ENCODE peak calls at places on chromosomes 6 and 20, in six cellular contexts. W is brain microvascular endothelial cell; K is naive thymus-derived CD4-positive, alpha-beta T cell; V is testis; C is OCI-LY7; Y is IMR-90. J is an unnamed sample.

GRCh38 chr6:82869493-82869892 is 196.1 kb downstream of the UBE3D start:
- DNase-seq in K (no peak), V (no peak), C (no peak), Y (no peak), W (no peak), J (no peak)

GRCh38 chr6:129774697-129775447 is 64.9 kb upstream of the ARHGAP18 start:
- DNase-seq in K (peak; percentile 11), W (peak; percentile 65), Y (peak; percentile 82), C (peak; percentile 57), V (peak; percentile 85), J (peak; percentile 61)

GRCh38 chr6:18263561-18264337 is 581 bp downstream of the DEK start:
- DNase-seq in K (peak; percentile 52), C (peak; percentile 52), W (no peak), Y (no peak), V (peak; percentile 67), J (peak; percentile 24)

GRCh38 chr6:14634072-14634471 is 516.5 kb downstream of the CD83 start:
- DNase-seq in W (no peak), Y (no peak), V (no peak), C (no peak), K (peak; percentile 31), J (no peak)

GRCh38 chr6:110529355-110529754 is 52.9 kb upstream of the SLC22A16 start:
- DNase-seq in Y (peak; percentile 85), K (no peak), C (no peak), V (no peak), W (peak; percentile 74), J (peak; percentile 67)

GRCh38 chr6:19180348-19181073 is 656.7 kb upstream of the ID4 start:
- DNase-seq in C (no peak), Y (no peak), K (no peak), V (peak; percentile 86), W (peak; percentile 35), J (no peak)

GRCh38 chr20:45995213-45996097 is 13.3 kb upstream of the MMP9 start:
- DNase-seq in K (no peak), W (no peak), Y (no peak), V (no peak), C (no peak), J (no peak)

GRCh38 chr6:141291322-141291721 is 841.4 kb upstream of the GJE1 start:
- DNase-seq in V (no peak), W (no peak), C (no peak), K (no peak), Y (peak; percentile 23), J (no peak)

GRCh38 chr20:17854307-17854903 is 114.2 kb downstream of the SNX5 start:
- DNase-seq in Y (peak; percentile 44), C (peak; percentile 53), V (peak; percentile 80), W (peak; percentile 46), K (no peak), J (no peak)

GRCh38 chr20:20207291-20207690 is 155.0 kb downstream of the CFAP61 start:
- DNase-seq in K (no peak), V (no peak), Y (no peak), W (no peak), C (no peak), J (no peak)

GRCh38 chr6:112244428-112244827 is 9.9 kb downstream of the LAMA4 start:
- DNase-seq in K (no peak), Y (no peak), C (no peak), W (no peak), V (no peak), J (no peak)
- H3K4me3 ChIP-seq in K (no peak overlapping the region), Y (no peak overlapping the region), C (no peak overlapping the region), W (no peak overlapping the region), V (no peak overlapping the region), J (no peak overlapping the region)

GRCh38 chr20:39825950-39826349 is 863.1 kb downstream of the MAFB start:
- DNase-seq in C (no peak), V (no peak), W (peak; percentile 59), Y (peak; percentile 13), K (no peak), J (peak; percentile 76)

GRCh38 chr20:39825524-39825923 is 863.4 kb downstream of the DHX35 start:
- DNase-seq in K (no peak), C (no peak), W (no peak), Y (no peak), V (no peak), J (no peak)

GRCh38 chr20:39830903-39831302 is 858.1 kb downstream of the MAFB start:
- DNase-seq in K (no peak), W (no peak), C (no peak), V (no peak), Y (no peak), J (no peak)

GRCh38 chr20:39829713-39830112 is 859.3 kb downstream of the MAFB start:
- DNase-seq in Y (no peak), V (no peak), W (no peak), K (no peak), C (no peak), J (no peak)

DNA sequence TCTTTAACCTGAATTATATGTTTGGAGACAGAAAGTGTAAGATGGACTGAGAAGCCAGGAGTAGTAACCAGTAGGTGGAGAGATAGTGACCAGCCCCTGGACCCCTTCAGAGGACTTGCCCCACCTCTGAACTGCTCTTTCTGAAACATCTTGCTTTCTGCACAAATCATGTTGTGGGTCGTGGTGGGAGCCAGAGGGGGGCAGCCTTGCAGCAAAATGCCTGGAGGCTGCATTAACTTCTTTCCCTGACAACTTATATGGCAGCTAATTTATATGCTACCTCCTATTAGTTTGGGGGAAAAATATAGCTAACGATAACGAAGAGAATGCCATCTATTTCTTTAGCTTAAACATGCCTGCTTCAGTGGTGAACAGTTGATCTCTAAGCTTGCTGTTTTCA is 859.8 kb downstream of the MAFB start:
- DNase-seq in K (no peak), W (no peak), C (no peak), Y (peak; percentile 41), V (no peak), J (no peak)
- H3K4me3 ChIP-seq in K (no peak overlapping the region), W (no peak overlapping the region), C (no peak overlapping the region), Y (no peak overlapping the region), V (no peak overlapping the region), J (no peak overlapping the region)

DNA sequence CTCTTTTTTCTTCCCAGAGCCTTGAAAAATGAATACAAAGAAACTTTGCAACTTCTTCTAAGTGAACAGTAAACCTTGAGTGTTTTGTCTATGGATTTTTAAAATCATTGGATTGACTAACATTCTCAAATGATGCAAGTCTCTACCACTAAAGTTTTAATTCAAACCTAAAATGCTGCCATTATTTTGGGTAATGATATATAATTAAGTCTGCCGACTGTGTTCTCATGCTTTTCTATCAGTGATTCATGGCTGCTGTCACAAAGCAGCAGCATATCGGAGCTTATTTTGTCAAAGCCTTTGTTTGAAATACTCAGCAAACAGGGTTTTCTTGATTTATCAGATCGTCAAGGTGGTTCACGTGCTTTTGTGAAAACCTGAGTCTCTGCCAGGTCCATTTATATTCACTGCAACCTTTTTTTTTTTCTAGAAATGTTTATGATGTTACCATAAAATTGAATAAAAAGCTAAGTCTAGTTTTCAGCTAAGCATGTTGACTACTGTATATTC is 96.3 kb downstream of the GJA1 start:
- DNase-seq in C (no peak), Y (no peak), V (no peak), W (no peak), K (no peak), J (no peak)
- H3K4me3 ChIP-seq in C (no peak overlapping the region), Y (no peak overlapping the region), V (no peak overlapping the region), W (no peak overlapping the region), K (no peak overlapping the region), J (no peak overlapping the region)

GRCh38 chr20:36094497-36094896 is 60.0 kb upstream of the EPB41L1 start:
- DNase-seq in K (no peak), C (no peak), Y (no peak), V (peak; percentile 42), W (no peak), J (peak; percentile 48)
- H3K4me3 ChIP-seq in K (no peak overlapping the region), C (no peak overlapping the region), Y (no peak overlapping the region), V (no peak overlapping the region), W (no peak overlapping the region), J (no peak overlapping the region)

GRCh38 chr20:3082306-3082951 is 2.1 kb downstream of the AVP start:
- DNase-seq in V (no peak), Y (no peak), W (no peak), K (no peak), C (no peak), J (no peak)
- H3K4me3 ChIP-seq in V (peak overlapping the region; percentile 36), Y (peak overlapping the region; percentile 15), W (no peak overlapping the region), K (peak overlapping the region; percentile 24), C (no peak overlapping the region), J (no peak overlapping the region)

GRCh38 chr20:36093804-36094145 is 60.8 kb upstream of the EPB41L1 start:
- DNase-seq in W (no peak), Y (no peak), K (no peak), C (no peak), V (no peak), J (no peak)
- H3K4me3 ChIP-seq in W (peak overlapping the region; percentile 64), Y (no peak overlapping the region), K (no peak overlapping the region), C (peak overlapping the region; percentile 62), V (peak overlapping the region; percentile 57), J (peak overlapping the region; percentile 70)

GRCh38 chr6:75350808-75351207 is 66.2 kb upstream of the TMEM30A start:
- DNase-seq in W (no peak), V (no peak), Y (no peak), C (no peak), K (no peak), J (no peak)

GRCh38 chr6:75347797-75348610 is 63.4 kb upstream of the TMEM30A start:
- DNase-seq in W (no peak), K (no peak), C (no peak), V (no peak), Y (peak; percentile 41), J (no peak)

GRCh38 chr6:75349262-75349984 is 64.8 kb upstream of the TMEM30A start:
- DNase-seq in W (peak; percentile 33), C (no peak), V (peak; percentile 24), Y (peak; percentile 13), K (no peak), J (peak; percentile 42)

GRCh38 chr6:75350156-75350555 is 65.6 kb upstream of the TMEM30A start:
- DNase-seq in V (no peak), Y (no peak), W (no peak), K (no peak), C (no peak), J (no peak)

DNA sequence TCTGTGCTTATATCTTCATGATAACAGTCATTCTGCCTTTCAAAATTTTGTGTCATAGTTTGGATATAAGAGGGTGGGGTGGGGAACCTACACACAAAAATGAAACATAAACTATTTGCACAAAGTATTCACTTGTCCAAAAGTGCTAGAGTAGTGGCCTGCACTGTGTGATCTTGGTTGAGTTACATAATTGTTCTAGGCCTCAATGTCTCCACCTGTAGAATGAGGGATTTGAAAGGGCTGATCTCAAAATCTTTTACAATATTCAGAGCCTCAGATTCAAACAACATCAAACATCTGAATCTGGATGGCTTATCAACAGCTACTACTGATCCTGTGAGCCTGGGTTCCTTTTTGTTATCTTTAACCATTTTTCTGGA is 64.3 kb upstream of the TMEM30A start:
- DNase-seq in Y (no peak), K (no peak), C (no peak), W (no peak), V (no peak), J (no peak)
- H3K4me3 ChIP-seq in Y (no peak overlapping the region), K (no peak overlapping the region), C (no peak overlapping the region), W (no peak overlapping the region), V (no peak overlapping the region), J (no peak overlapping the region)